ENCODE peak calls at places on chromosomes 1 and 21, in six cellular contexts. V is K562, R is neuronal stem cell, K is GM23248, P is PC-3, W is NT2/D1. L is an unnamed sample. For H3K36me3 and H3K9me3, the result is how much of the 10 kb centered on the place peaks cover.

GRCh38 chr1:228471762-228472398 is 15.3 kb upstream of the RNF187 start:
- DNase-seq in V (peak), W (no peak), K (peak), R (no peak), P (peak), L (peak)

GRCh38 chr1:234772345-234773147 is 162.6 kb upstream of the IRF2BP2 start:
- DNase-seq in V (peak), W (peak), K (peak), R (no peak), P (peak), L (no peak)

GRCh38 chr1:209157514-209158285 is 425.8 kb upstream of the CAMK1G start:
- DNase-seq in W (peak), V (no peak), P (no peak), R (peak), K (no peak), L (no peak)

GRCh38 chr1:52907068-52907811 is 14.3 kb downstream of the ECHDC2 start:
- DNase-seq in P (peak), K (no peak), V (peak), W (no peak), R (no peak), L (no peak)

GRCh38 chr1:150073516-150073915 is 5.9 kb downstream of the VPS45 start:
- DNase-seq in V (no peak), W (no peak), R (no peak), K (no peak), P (no peak), L (no peak)

GRCh38 chr1:35097224-35097623 is 18.0 kb downstream of the ZMYM1 start:
- DNase-seq in R (no peak), V (no peak), P (no peak), K (peak), W (no peak), L (peak)

GRCh38 chr1:51535006-51535592 is 16.0 kb upstream of the EPS15 start:
- DNase-seq in R (peak), K (peak), V (peak), P (peak), W (peak), L (no peak)

GRCh38 chr1:235818632-235819136 is 48.0 kb downstream of the LYST start:
- DNase-seq in R (no peak), K (no peak), P (no peak), W (no peak), V (no peak), L (no peak)

GRCh38 chr1:19661721-19662228 is 2.9 kb upstream of the HTR6 start:
- DNase-seq in K (peak), V (peak), R (no peak), P (peak), W (no peak), L (peak)

GRCh38 chr1:248730507-248731335 is 24.8 kb downstream of the LYPD8 start:
- DNase-seq in W (no peak), R (no peak), V (peak), K (peak), P (no peak), L (no peak)

GRCh38 chr21:39181205-39181818 is 1.9 kb downstream of the PSMG1 start:
- DNase-seq in V (no peak), R (no peak), K (peak), W (no peak), P (no peak), L (no peak)

GRCh38 chr21:15557925-15558324 is 171.9 kb upstream of the USP25 start:
- DNase-seq in K (no peak), W (no peak), P (no peak), R (no peak), V (peak), L (no peak)

GRCh38 chr1:175192111-175192629 is 406 bp downstream of the KIAA0040 start:
- DNase-seq in W (peak), V (peak), K (peak), P (peak), R (no peak), L (no peak)

GRCh38 chr1:228900099-228900965 is 165.1 kb downstream of the RHOU start:
- DNase-seq in W (no peak), V (no peak), R (no peak), K (no peak), P (no peak), L (no peak)

GRCh38 chr1:27544818-27545612 is 55.0 kb upstream of the WASF2 start:
- DNase-seq in V (no peak), R (no peak), P (no peak), K (peak), W (no peak), L (no peak)

GRCh38 chr1:174969977-174970376 is 29.8 kb upstream of the CACYBP start:
- DNase-seq in W (no peak), V (no peak), R (no peak), P (no peak), K (no peak), L (no peak)

GRCh38 chr1:12275370-12275769 is 45.5 kb downstream of the VPS13D start:
- DNase-seq in P (peak), R (peak), K (peak), W (peak), V (peak), L (no peak)

GRCh38 chr1:246691622-246692495 is 32.4 kb upstream of the SCCPDH start:
- DNase-seq in P (no peak), W (no peak), V (no peak), K (peak), R (no peak), L (no peak)

GRCh38 chr21:32705139-32705538 is 22.7 kb downstream of the SYNJ1 start:
- DNase-seq in R (no peak), V (no peak), W (no peak), P (no peak), K (peak), L (no peak)

GRCh38 chr1:14659913-14660312 is 61.4 kb downstream of the KAZN start:
- DNase-seq in W (no peak), V (no peak), R (no peak), K (no peak), P (no peak), L (no peak)

GRCh38 chr1:185311589-185312225 is 5.3 kb downstream of the IVNS1ABP start:
- DNase-seq in W (no peak), V (no peak), K (peak), P (no peak), R (no peak), L (no peak)
- H3K36me3 ChIP-seq in W (half or more), V (half or more), K (under half), P (under half), R (under half), L (half or more)

GRCh38 chr1:49435291-49435690 is 588.5 kb downstream of the AGBL4 start:
- DNase-seq in V (no peak), P (peak), K (no peak), W (no peak), R (no peak), L (no peak)
- H3K9me3 ChIP-seq in V (under half), P (under half), K (under half), W (under half), R (under half), L (under half)

GRCh38 chr1:23420778-23421177 is 3.8 kb downstream of the TCEA3 start:
- DNase-seq in K (no peak), R (no peak), W (no peak), V (no peak), P (no peak), L (no peak)

GRCh38 chr1:23419180-23419579 is 5.4 kb downstream of the TCEA3 start:
- DNase-seq in P (no peak), V (no peak), K (no peak), R (no peak), W (peak), L (no peak)

GRCh38 chr1:23421343-23421742 is 3.2 kb downstream of the TCEA3 start:
- DNase-seq in R (no peak), P (no peak), W (no peak), K (no peak), V (no peak), L (no peak)

GRCh38 chr1:23417570-23417969 is 7.0 kb downstream of the TCEA3 start:
- DNase-seq in V (peak), R (no peak), W (no peak), P (no peak), K (peak), L (no peak)

GRCh38 chr1:23416964-23417363 is 7.6 kb downstream of the TCEA3 start:
- DNase-seq in K (no peak), P (no peak), R (no peak), V (no peak), W (no peak), L (no peak)
- H3K9ac ChIP-seq in K (no peak), P (no peak), R (no peak), V (no peak), W (no peak), L (no peak)

DNA sequence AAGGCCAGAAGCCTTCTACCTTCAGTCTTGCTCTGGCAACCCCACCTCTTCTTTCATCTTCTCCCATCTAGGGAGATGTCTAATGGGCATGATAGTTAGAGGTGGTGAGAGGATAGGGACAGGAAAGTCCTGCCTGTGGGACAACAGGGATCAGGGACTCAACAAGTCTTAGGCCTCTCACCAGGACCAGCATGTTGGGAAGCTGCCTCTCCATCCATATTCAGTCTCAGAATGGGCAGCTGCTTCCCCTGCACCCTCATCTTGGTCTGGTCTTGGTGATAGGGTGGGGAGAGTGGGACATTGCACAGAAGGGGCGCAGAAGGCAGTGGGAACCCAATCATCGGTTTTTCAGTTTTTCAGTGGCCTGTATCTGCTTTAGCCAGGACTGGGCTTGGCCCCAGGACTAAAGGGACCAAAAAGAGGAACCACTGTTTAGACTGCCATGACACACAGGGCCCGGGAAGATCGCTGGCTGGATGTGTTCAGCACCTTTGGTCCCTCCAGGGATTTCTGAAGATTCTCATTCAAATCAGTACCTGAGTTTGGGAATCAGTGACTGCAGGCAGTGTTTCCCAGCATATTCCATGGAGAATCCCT is 12.7 kb downstream of the RHEX start:
- DNase-seq in K (no peak), P (no peak), W (no peak), V (no peak), R (no peak), L (no peak)
- H3K36me3 ChIP-seq in K (under half), P (under half), W (under half), V (under half), R (under half), L (under half)

L was measured in SK-N-MC.